ENCODE peak calls at places on chromosomes 1 and 21, in five cellular contexts. D, W, F, V and A are unnamed samples.

GRCh38 chr1:178275553-178275952 is 181.6 kb downstream of the RASAL2 start:
- DNase-seq in F (no peak), V (no peak), W (no peak), D (no peak), A (peak; percentile 13)

GRCh38 chr1:40592107-40592773 is 60.8 kb downstream of the ZNF684 start:
- DNase-seq in V (no peak), W (no peak), F (no peak), D (no peak), A (peak; percentile 43)

GRCh38 chr1:144551107-144551542 is 41.6 kb upstream of the PPIAL4F start:
- DNase-seq in W (peak; percentile 0), F (no peak), V (no peak), D (no peak), A (no peak)

GRCh38 chr1:94922756-94923465 is 4.0 kb downstream of the CNN3 start:
- DNase-seq in D (no peak), F (no peak), W (no peak), V (no peak), A (peak; percentile 22)

GRCh38 chr1:21636029-21636428 is 33.1 kb downstream of the RAP1GAP start:
- DNase-seq in W (no peak), V (no peak), D (no peak), F (no peak), A (no peak)

GRCh38 chr1:20633190-20634064 is at the start of gene PINK1:
- DNase-seq in F (peak; percentile 96), D (peak; percentile 72), V (peak; percentile 95), W (peak; percentile 93), A (peak; percentile 58)

GRCh38 chr1:212595229-212595628 is 13.3 kb upstream of the ATF3 start:
- DNase-seq in V (no peak), W (no peak), F (no peak), D (no peak), A (no peak)

GRCh38 chr1:183032122-183032921 is 9.1 kb downstream of the LAMC1 start:
- DNase-seq in F (no peak), W (no peak), D (no peak), V (no peak), A (no peak)

GRCh38 chr1:206442101-206442500 is 28.2 kb upstream of the IKBKE start:
- DNase-seq in W (no peak), V (peak; percentile 51), F (no peak), D (no peak), A (peak; percentile 78)

GRCh38 chr1:227805606-227806197 is 9.8 kb upstream of the PRSS38 start:
- DNase-seq in F (no peak), W (no peak), V (peak; percentile 84), D (no peak), A (peak; percentile 97)

GRCh38 chr21:34530264-34530663 is 18.3 kb upstream of the KCNE1 start:
- DNase-seq in W (no peak), D (no peak), F (no peak), V (peak; percentile 31), A (peak; percentile 59)

GRCh38 chr1:2328676-2329455 is 62.5 kb downstream of the MORN1 start:
- DNase-seq in V (no peak), D (no peak), W (no peak), F (no peak), A (no peak)

GRCh38 chr21:31260790-31261189 is 83.3 kb downstream of the TIAM1 start:
- DNase-seq in V (no peak), W (no peak), F (no peak), D (no peak), A (no peak)

GRCh38 chr1:31592132-31592531 is 15.8 kb downstream of the TINAGL1 start:
- DNase-seq in V (no peak), W (no peak), F (no peak), D (no peak), A (no peak)

GRCh38 chr1:152451254-152451653 is 37.2 kb upstream of the CRNN start:
- DNase-seq in D (no peak), W (no peak), F (no peak), V (no peak), A (no peak)

GRCh38 chr1:60866884-60867648 is 215.3 kb upstream of the NFIA start:
- DNase-seq in D (no peak), F (no peak), W (no peak), V (no peak), A (no peak)

GRCh38 chr1:227734546-227734857 is 600 bp downstream of the JMJD4 start:
- DNase-seq in V (no peak), D (no peak), W (no peak), F (no peak), A (no peak)

GRCh38 chr1:239733995-239734394 is 347.6 kb downstream of the CHRM3 start:
- DNase-seq in F (no peak), D (no peak), V (no peak), W (no peak), A (peak; percentile 57)

GRCh38 chr1:110136911-110137310 is 13.4 kb upstream of the SLC6A17 start:
- DNase-seq in F (no peak), D (no peak), V (no peak), W (no peak), A (no peak)